ENCODE peak calls at places on chromosomes 7 and 10, in five cellular contexts. Z is GM12865, Q is fibroblast of the conjunctiva, G is SW480, D is NCI-H2081. V is an unnamed sample.

GRCh38 chr7:17564678-17565209 is 266.3 kb downstream of the AHR start:
- DNase-seq in Z (no peak), Q (no peak), D (no peak), G (peak), V (no peak)

GRCh38 chr10:75097666-75098285 is 13.7 kb upstream of the SAMD8 start:
- DNase-seq in D (peak), Z (no peak), G (peak), Q (no peak), V (peak)

GRCh38 chr7:4634166-4634565 is 47.9 kb upstream of the FOXK1 start:
- DNase-seq in Z (peak), D (no peak), G (no peak), Q (no peak), V (no peak)

GRCh38 chr7:3087243-3087642 is 43.6 kb upstream of the CARD11 start:
- DNase-seq in Q (no peak), D (no peak), G (no peak), Z (no peak), V (no peak)

GRCh38 chr7:80100254-80100653 is 34.4 kb upstream of the GNAI1 start:
- DNase-seq in D (no peak), G (no peak), Z (no peak), Q (no peak), V (no peak)

GRCh38 chr10:3074145-3074665 is 6.9 kb downstream of the PFKP start:
- DNase-seq in Q (no peak), D (no peak), Z (no peak), G (no peak), V (no peak)

GRCh38 chr7:93265220-93265619 is 33.1 kb downstream of the VPS50 start:
- DNase-seq in Q (no peak), G (no peak), D (no peak), Z (no peak), V (no peak)

GRCh38 chr7:141630621-141631020 is 71.3 kb downstream of the DENND11 start:
- DNase-seq in Z (no peak), D (peak), G (no peak), Q (no peak), V (no peak)

GRCh38 chr10:43594944-43595589 is 11.2 kb upstream of the ZNF485 start:
- DNase-seq in Z (peak), Q (no peak), D (no peak), G (no peak), V (peak)

GRCh38 chr10:27529010-27529783 is 25.1 kb downstream of the RAB18 start:
- DNase-seq in G (no peak), Q (no peak), Z (no peak), D (no peak), V (no peak)

GRCh38 chr10:107011113-107011512 is 153.4 kb downstream of the SORCS1 start:
- DNase-seq in D (no peak), Q (no peak), Z (peak), G (no peak), V (no peak)

GRCh38 chr10:517236-517635 is 172.2 kb downstream of the DIP2C start:
- DNase-seq in Q (no peak), G (no peak), D (no peak), Z (no peak), V (no peak)